ENCODE peak calls at places on chromosomes 2 and 18, in nine cellular contexts. One of them, this sample, is unnamed.

GRCh38 chr2:127083819-127084503 is 23.0 kb downstream of the BIN1 start:
- DNase-seq in lower leg skin: peak; percentile 98
- DNase-seq in NB4: peak; percentile 65
- DNase-seq in IMR-90: peak; percentile 98
- DNase-seq in CD8-positive, alpha-beta T cell: no peak
- DNase-seq in mucosa of descending colon: no peak
- DNase-seq in left lung: no peak
- DNase-seq in vagina: no peak
- DNase-seq in colonic mucosa: peak; percentile 64
- DNase-seq in this sample: peak; percentile 58

GRCh38 chr18:79395761-79396404 is at the start of gene NFATC1:
- DNase-seq in mucosa of descending colon: peak; percentile 61
- DNase-seq in NB4: no peak
- DNase-seq in IMR-90: peak; percentile 67
- DNase-seq in colonic mucosa: peak; percentile 46
- DNase-seq in left lung: peak; percentile 87
- DNase-seq in CD8-positive, alpha-beta T cell: peak; percentile 30
- DNase-seq in lower leg skin: peak; percentile 97
- DNase-seq in vagina: no peak
- DNase-seq in this sample: peak; percentile 67

GRCh38 chr2:66432801-66433694 is 1.9 kb upstream of the MEIS1 start:
- DNase-seq in CD8-positive, alpha-beta T cell: no peak
- DNase-seq in colonic mucosa: peak; percentile 87
- DNase-seq in left lung: peak; percentile 74
- DNase-seq in IMR-90: peak; percentile 98
- DNase-seq in vagina: no peak
- DNase-seq in mucosa of descending colon: peak; percentile 66
- DNase-seq in NB4: no peak
- DNase-seq in lower leg skin: peak; percentile 97
- DNase-seq in this sample: peak; percentile 97

GRCh38 chr2:206353685-206354084 is 79.2 kb downstream of the ZDBF2 start:
- DNase-seq in NB4: peak; percentile 19
- DNase-seq in lower leg skin: no peak
- DNase-seq in vagina: no peak
- DNase-seq in colonic mucosa: no peak
- DNase-seq in IMR-90: no peak
- DNase-seq in mucosa of descending colon: no peak
- DNase-seq in CD8-positive, alpha-beta T cell: no peak
- DNase-seq in left lung: no peak
- DNase-seq in this sample: no peak

GRCh38 chr2:183284606-183285005 is 160.4 kb downstream of the NUP35 start:
- DNase-seq in mucosa of descending colon: no peak
- DNase-seq in left lung: no peak
- DNase-seq in NB4: peak; percentile 7
- DNase-seq in colonic mucosa: no peak
- DNase-seq in IMR-90: peak; percentile 34
- DNase-seq in lower leg skin: no peak
- DNase-seq in CD8-positive, alpha-beta T cell: no peak
- DNase-seq in vagina: no peak
- DNase-seq in this sample: peak; percentile 98

GRCh38 chr2:96251721-96252292 is 14.0 kb downstream of the TMEM127 start:
- DNase-seq in IMR-90: peak; percentile 97
- DNase-seq in left lung: no peak
- DNase-seq in lower leg skin: no peak
- DNase-seq in mucosa of descending colon: no peak
- DNase-seq in colonic mucosa: no peak
- DNase-seq in CD8-positive, alpha-beta T cell: no peak
- DNase-seq in NB4: peak; percentile 58
- DNase-seq in vagina: no peak
- DNase-seq in this sample: no peak

GRCh38 chr2:140063356-140063755 is 1283.2 kb upstream of the NXPH2 start:
- DNase-seq in lower leg skin: no peak
- DNase-seq in colonic mucosa: no peak
- DNase-seq in mucosa of descending colon: no peak
- DNase-seq in vagina: no peak
- DNase-seq in IMR-90: no peak
- DNase-seq in NB4: no peak
- DNase-seq in CD8-positive, alpha-beta T cell: no peak
- DNase-seq in left lung: no peak
- DNase-seq in this sample: no peak

GRCh38 chr18:79896746-79897145 is 54.7 kb downstream of the SLC66A2 start:
- DNase-seq in CD8-positive, alpha-beta T cell: no peak
- DNase-seq in IMR-90: peak; percentile 1
- DNase-seq in colonic mucosa: no peak
- DNase-seq in left lung: no peak
- DNase-seq in NB4: peak; percentile 20
- DNase-seq in lower leg skin: no peak
- DNase-seq in mucosa of descending colon: no peak
- DNase-seq in vagina: no peak
- DNase-seq in this sample: no peak

GRCh38 chr2:65044097-65044735 is 12.0 kb upstream of the CEP68 start:
- DNase-seq in CD8-positive, alpha-beta T cell: no peak
- DNase-seq in colonic mucosa: no peak
- DNase-seq in vagina: no peak
- DNase-seq in mucosa of descending colon: no peak
- DNase-seq in left lung: no peak
- DNase-seq in IMR-90: no peak
- DNase-seq in NB4: no peak
- DNase-seq in lower leg skin: no peak
- DNase-seq in this sample: no peak

GRCh38 chr2:219622472-219622871 is 5.0 kb upstream of the SLC4A3 start:
- DNase-seq in mucosa of descending colon: no peak
- DNase-seq in NB4: no peak
- DNase-seq in CD8-positive, alpha-beta T cell: no peak
- DNase-seq in vagina: no peak
- DNase-seq in left lung: no peak
- DNase-seq in lower leg skin: no peak
- DNase-seq in colonic mucosa: no peak
- DNase-seq in IMR-90: no peak
- DNase-seq in this sample: no peak

GRCh38 chr2:190457256-190457655 is 49.1 kb downstream of the MFSD6 start:
- DNase-seq in vagina: no peak
- DNase-seq in colonic mucosa: no peak
- DNase-seq in IMR-90: no peak
- DNase-seq in CD8-positive, alpha-beta T cell: no peak
- DNase-seq in left lung: no peak
- DNase-seq in mucosa of descending colon: no peak
- DNase-seq in lower leg skin: no peak
- DNase-seq in NB4: no peak
- DNase-seq in this sample: no peak

GRCh38 chr18:3062798-3063563 is 50.0 kb upstream of the LPIN2 start:
- DNase-seq in mucosa of descending colon: peak; percentile 83
- DNase-seq in IMR-90: peak; percentile 15
- DNase-seq in vagina: no peak
- DNase-seq in colonic mucosa: peak; percentile 82
- DNase-seq in lower leg skin: peak; percentile 91
- DNase-seq in NB4: peak; percentile 68
- DNase-seq in left lung: peak; percentile 87
- DNase-seq in CD8-positive, alpha-beta T cell: peak; percentile 53
- DNase-seq in this sample: peak; percentile 54

GRCh38 chr2:213151437-213152064 is at the start of gene IKZF2:
- DNase-seq in vagina: no peak
- DNase-seq in mucosa of descending colon: peak; percentile 88
- DNase-seq in lower leg skin: peak; percentile 92
- DNase-seq in NB4: peak; percentile 89
- DNase-seq in colonic mucosa: peak; percentile 79
- DNase-seq in IMR-90: peak; percentile 94
- DNase-seq in left lung: peak; percentile 93
- DNase-seq in CD8-positive, alpha-beta T cell: peak; percentile 69
- DNase-seq in this sample: peak; percentile 93

DNA sequence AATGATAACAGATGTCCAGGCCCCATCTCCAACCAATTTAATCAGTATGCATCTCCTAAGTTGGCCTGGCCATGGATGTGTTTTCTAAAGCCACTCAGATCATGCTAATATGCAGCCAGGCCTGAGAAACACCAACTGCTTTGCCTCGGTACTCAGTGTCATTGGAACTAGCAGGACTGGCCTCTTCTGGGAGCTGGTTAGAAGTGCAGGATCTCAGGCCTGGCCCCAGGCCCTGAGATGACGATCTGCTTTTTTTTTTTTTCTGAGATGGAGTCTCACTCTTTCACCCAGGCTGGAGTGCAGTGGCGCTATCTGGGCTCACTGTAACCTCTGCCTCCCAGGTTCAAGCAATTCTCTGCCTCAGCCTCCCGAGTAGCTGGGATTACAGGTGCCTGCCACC is 69.1 kb downstream of the IRS1 start:
- DNase-seq in left lung: no peak
- DNase-seq in NB4: no peak
- DNase-seq in colonic mucosa: no peak
- DNase-seq in CD8-positive, alpha-beta T cell: no peak
- DNase-seq in mucosa of descending colon: no peak
- DNase-seq in lower leg skin: no peak
- DNase-seq in vagina: no peak
- DNase-seq in IMR-90: peak; percentile 54
- DNase-seq in this sample: peak; percentile 9
- TF ChIP-seq CTCF in left lung: no peak
- TF ChIP-seq CTCF in NB4: no peak
- TF ChIP-seq CTCF in colonic mucosa: no peak
- TF ChIP-seq CTCF in CD8-positive, alpha-beta T cell: no peak
- TF ChIP-seq CTCF in mucosa of descending colon: no peak
- TF ChIP-seq CTCF in lower leg skin: no peak
- TF ChIP-seq CTCF in vagina: no peak
- TF ChIP-seq CTCF in IMR-90: peak; percentile 30
- TF ChIP-seq CTCF in this sample: no peak

DNA sequence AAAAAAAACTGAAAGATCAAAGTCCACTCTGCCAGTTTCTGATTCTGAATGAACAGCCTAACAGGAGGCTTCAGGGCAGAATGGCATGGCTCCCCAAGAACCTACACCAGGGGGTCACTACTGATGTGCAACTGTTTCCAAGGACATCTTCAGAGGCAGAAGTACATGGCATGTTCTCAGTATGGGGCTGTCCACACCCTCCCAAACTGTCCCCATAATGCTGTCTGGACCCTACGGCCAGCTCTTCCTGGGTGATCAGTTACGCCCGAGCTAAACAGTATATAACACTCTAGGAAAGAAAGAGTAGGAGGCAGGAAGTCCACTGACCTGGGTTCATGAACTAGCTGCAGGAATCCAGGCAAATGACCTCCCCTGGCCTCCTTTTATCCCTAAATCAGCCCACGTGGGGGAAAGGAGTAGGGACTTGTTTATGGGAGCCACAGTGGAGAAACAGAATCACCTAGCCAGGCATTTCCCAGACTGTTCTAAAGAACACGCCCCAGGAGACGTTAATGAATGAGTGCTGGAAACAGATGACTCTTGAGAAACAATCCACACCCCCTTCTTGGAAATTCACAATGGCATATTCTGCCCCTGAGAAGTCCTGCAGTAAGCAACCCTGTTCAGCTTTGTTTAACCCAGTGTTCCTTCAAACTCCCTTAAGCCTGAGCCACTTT is 2.5 kb downstream of the TMBIM1 start:
- DNase-seq in CD8-positive, alpha-beta T cell: no peak
- DNase-seq in vagina: no peak
- DNase-seq in lower leg skin: no peak
- DNase-seq in colonic mucosa: peak; percentile 60
- DNase-seq in mucosa of descending colon: no peak
- DNase-seq in NB4: no peak
- DNase-seq in left lung: no peak
- DNase-seq in IMR-90: peak; percentile 36
- DNase-seq in this sample: peak; percentile 82
- H3K4me3 ChIP-seq in CD8-positive, alpha-beta T cell: peak overlapping the region; percentile 79
- H3K4me3 ChIP-seq in vagina: peak overlapping the region; percentile 99
- H3K4me3 ChIP-seq in lower leg skin: no peak overlapping the region
- H3K4me3 ChIP-seq in colonic mucosa: peak overlapping the region; percentile 88
- H3K4me3 ChIP-seq in mucosa of descending colon: no peak overlapping the region
- H3K4me3 ChIP-seq in NB4: no peak overlapping the region
- H3K4me3 ChIP-seq in left lung: peak overlapping the region; percentile 75
- H3K4me3 ChIP-seq in IMR-90: no peak overlapping the region
- H3K4me3 ChIP-seq in this sample: peak overlapping the region; percentile 95

GRCh38 chr18:7805096-7805495 is 238.0 kb downstream of the PTPRM start:
- DNase-seq in vagina: no peak
- DNase-seq in mucosa of descending colon: no peak
- DNase-seq in IMR-90: no peak
- DNase-seq in NB4: no peak
- DNase-seq in lower leg skin: no peak
- DNase-seq in left lung: no peak
- DNase-seq in CD8-positive, alpha-beta T cell: no peak
- DNase-seq in colonic mucosa: no peak
- DNase-seq in this sample: no peak

GRCh38 chr18:7803956-7804469 is 236.9 kb downstream of the PTPRM start:
- DNase-seq in left lung: no peak
- DNase-seq in vagina: no peak
- DNase-seq in CD8-positive, alpha-beta T cell: no peak
- DNase-seq in NB4: no peak
- DNase-seq in lower leg skin: no peak
- DNase-seq in mucosa of descending colon: no peak
- DNase-seq in colonic mucosa: no peak
- DNase-seq in IMR-90: no peak
- DNase-seq in this sample: no peak

GRCh38 chr18:7808054-7808453 is 240.9 kb downstream of the PTPRM start:
- DNase-seq in lower leg skin: no peak
- DNase-seq in left lung: no peak
- DNase-seq in mucosa of descending colon: no peak
- DNase-seq in colonic mucosa: no peak
- DNase-seq in vagina: no peak
- DNase-seq in CD8-positive, alpha-beta T cell: no peak
- DNase-seq in IMR-90: no peak
- DNase-seq in NB4: no peak
- DNase-seq in this sample: no peak

GRCh38 chr18:7808992-7809391 is 241.9 kb downstream of the PTPRM start:
- DNase-seq in vagina: no peak
- DNase-seq in mucosa of descending colon: no peak
- DNase-seq in CD8-positive, alpha-beta T cell: no peak
- DNase-seq in colonic mucosa: no peak
- DNase-seq in left lung: no peak
- DNase-seq in NB4: no peak
- DNase-seq in lower leg skin: no peak
- DNase-seq in IMR-90: no peak
- DNase-seq in this sample: no peak

DNA sequence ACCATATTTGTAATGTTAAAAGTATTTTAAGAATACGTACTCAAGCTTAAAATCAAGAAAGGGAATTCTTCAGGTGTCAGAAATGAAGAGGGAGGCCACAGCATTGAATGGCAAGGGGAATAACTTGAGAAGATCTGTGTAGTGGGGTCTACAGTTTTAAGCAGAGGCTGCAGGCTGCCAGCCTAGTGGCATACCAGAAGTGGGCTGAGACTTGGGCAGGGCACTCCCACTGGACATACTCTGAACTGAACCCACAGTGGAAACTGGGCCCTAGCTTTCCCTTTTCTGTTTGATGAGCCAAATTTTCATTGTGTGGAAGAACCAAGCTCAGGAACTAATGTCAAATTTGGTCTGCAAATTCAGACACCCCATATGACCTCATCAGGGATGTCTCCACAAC is 238.8 kb downstream of the PTPRM start:
- DNase-seq in IMR-90: no peak
- DNase-seq in NB4: no peak
- DNase-seq in lower leg skin: no peak
- DNase-seq in vagina: no peak
- DNase-seq in left lung: no peak
- DNase-seq in CD8-positive, alpha-beta T cell: no peak
- DNase-seq in colonic mucosa: no peak
- DNase-seq in mucosa of descending colon: no peak
- DNase-seq in this sample: no peak
- TF ChIP-seq CTCF in IMR-90: no peak
- TF ChIP-seq CTCF in NB4: no peak
- TF ChIP-seq CTCF in lower leg skin: no peak
- TF ChIP-seq CTCF in vagina: no peak
- TF ChIP-seq CTCF in left lung: no peak
- TF ChIP-seq CTCF in CD8-positive, alpha-beta T cell: no peak
- TF ChIP-seq CTCF in colonic mucosa: no peak
- TF ChIP-seq CTCF in mucosa of descending colon: no peak
- TF ChIP-seq CTCF in this sample: no peak

GRCh38 chr2:17747684-17748452 is 5.7 kb downstream of the SMC6 start:
- DNase-seq in colonic mucosa: no peak
- DNase-seq in CD8-positive, alpha-beta T cell: no peak
- DNase-seq in vagina: no peak
- DNase-seq in lower leg skin: no peak
- DNase-seq in left lung: no peak
- DNase-seq in NB4: no peak
- DNase-seq in IMR-90: peak; percentile 48
- DNase-seq in mucosa of descending colon: no peak
- DNase-seq in this sample: peak; percentile 55
- H3K4me3 ChIP-seq in colonic mucosa: no peak overlapping the region
- H3K4me3 ChIP-seq in CD8-positive, alpha-beta T cell: no peak overlapping the region
- H3K4me3 ChIP-seq in vagina: no peak overlapping the region
- H3K4me3 ChIP-seq in lower leg skin: no peak overlapping the region
- H3K4me3 ChIP-seq in left lung: no peak overlapping the region
- H3K4me3 ChIP-seq in NB4: no peak overlapping the region
- H3K4me3 ChIP-seq in IMR-90: no peak overlapping the region
- H3K4me3 ChIP-seq in mucosa of descending colon: no peak overlapping the region
- H3K4me3 ChIP-seq in this sample: no peak overlapping the region